ENCODE peak calls at places on chromosome 14, in five cellular contexts. L, D, Q, V and B are unnamed samples.

GRCh38 chr14:72731252-72732020 is 162.5 kb downstream of the DPF3 start:
- DNase-seq in L (no peak), D (no peak), Q (no peak), V (no peak), B (no peak)

GRCh38 chr14:101791919-101792572 is 30.5 kb downstream of the PPP2R5C start:
- DNase-seq in L (no peak), D (no peak), Q (no peak), V (no peak), B (no peak)

GRCh38 chr14:62179367-62180018 is 417.3 kb downstream of the SNAPC1 start:
- DNase-seq in L (no peak), D (peak; percentile 49), Q (no peak), V (no peak), B (no peak)

GRCh38 chr14:77023001-77023996 is 5.2 kb downstream of the IRF2BPL start:
- DNase-seq in L (no peak), D (no peak), Q (no peak), V (no peak), B (peak; percentile 53)

GRCh38 chr14:65302571-65303184 is 109.9 kb upstream of the FUT8 start:
- DNase-seq in L (no peak), D (no peak), Q (no peak), V (no peak), B (no peak)

GRCh38 chr14:103070263-103070885 is 13.0 kb upstream of the CDC42BPB start:
- DNase-seq in L (peak; percentile 43), D (no peak), Q (no peak), V (no peak), B (no peak)

GRCh38 chr14:101459392-101459900 is 101.8 kb upstream of the DIO3 start:
- DNase-seq in L (no peak), D (no peak), Q (no peak), V (peak; percentile 63), B (no peak)

GRCh38 chr14:69522026-69522425 is 37.5 kb downstream of the PLEKHD1 start:
- DNase-seq in L (no peak), D (no peak), Q (no peak), V (no peak), B (no peak)

GRCh38 chr14:86357866-86358265 is 827.9 kb downstream of the FLRT2 start:
- DNase-seq in L (no peak), D (no peak), Q (no peak), V (no peak), B (no peak)

GRCh38 chr14:50772361-50772760 is 58.6 kb downstream of the NIN start:
- DNase-seq in L (no peak), D (no peak), Q (no peak), V (no peak), B (no peak)

GRCh38 chr14:47976139-47976538 is 300.7 kb upstream of the MDGA2 start:
- DNase-seq in L (no peak), D (no peak), Q (no peak), V (no peak), B (no peak)

GRCh38 chr14:90574640-90575131 is 177.9 kb downstream of the CALM1 start:
- DNase-seq in L (peak; percentile 79), D (no peak), Q (no peak), V (no peak), B (peak; percentile 81)

GRCh38 chr14:24063263-24063836 is 8.0 kb upstream of the CPNE6 start:
- DNase-seq in L (no peak), D (no peak), Q (no peak), V (no peak), B (no peak)

GRCh38 chr14:79704406-79704805 is 506.9 kb downstream of the DIO2 start:
- DNase-seq in L (no peak), D (no peak), Q (no peak), V (no peak), B (no peak)

GRCh38 chr14:105840266-105841021 is 314.1 kb downstream of the TMEM121 start:
- DNase-seq in L (no peak), D (no peak), Q (no peak), V (peak; percentile 78), B (no peak)

GRCh38 chr14:73097421-73097820 is 38.9 kb upstream of the PSEN1 start:
- DNase-seq in L (no peak), D (no peak), Q (no peak), V (no peak), B (no peak)

GRCh38 chr14:91059576-91060471 is 617 bp downstream of the RPS6KA5 start:
- DNase-seq in L (peak; percentile 72), D (no peak), Q (peak; percentile 60), V (peak; percentile 90), B (no peak)